ENCODE peak calls at places on chromosome 3, in six cellular contexts. Y is ovary, V is tibial nerve, U is transverse colon, S is body of pancreas, R is uterus. H is an unnamed sample.
A peak's percentile ranks its signal among the peaks of the same experiment; 100 is the strongest.

GRCh38 chr3:4042070-4042469 is 242.8 kb downstream of the LRRN1 start:
- DNase-seq in Y (no peak), V (no peak), U (no peak), S (no peak), R (no peak), H (no peak)

GRCh38 chr3:141485578-141486415 is 1.0 kb upstream of the RASA2 start:
- DNase-seq in Y (no peak), V (no peak), U (no peak), S (no peak), R (no peak), H (no peak)

GRCh38 chr3:17982211-17982880 is 239.9 kb upstream of the TBC1D5 start:
- DNase-seq in Y (no peak), V (no peak), U (no peak), S (no peak), R (no peak), H (no peak)

GRCh38 chr3:16236856-16237393 is 27.8 kb downstream of the DPH3 start:
- DNase-seq in Y (peak; percentile 53), V (no peak), U (no peak), S (no peak), R (no peak), H (no peak)

GRCh38 chr3:80688814-80689213 is 921.0 kb upstream of the ROBO1 start:
- DNase-seq in Y (no peak), V (no peak), U (no peak), S (no peak), R (no peak), H (no peak)

GRCh38 chr3:46102780-46103130 is 75.5 kb upstream of the XCR1 start:
- DNase-seq in Y (no peak), V (no peak), U (no peak), S (no peak), R (no peak), H (no peak)

GRCh38 chr3:186515115-186515514 is 29.1 kb downstream of the CRYGS start:
- DNase-seq in Y (no peak), V (no peak), U (no peak), S (no peak), R (no peak), H (no peak)

GRCh38 chr3:134368751-134369105 is 5.5 kb downstream of the AMOTL2 start:
- DNase-seq in Y (no peak), V (no peak), U (no peak), S (no peak), R (no peak), H (peak; percentile 17)

GRCh38 chr3:48125026-48125704 is 63.1 kb downstream of the CDC25A start:
- DNase-seq in Y (peak; percentile 72), V (no peak), U (no peak), S (peak; percentile 20), R (no peak), H (no peak)

GRCh38 chr3:66416556-66417304 is 84.1 kb downstream of the LRIG1 start:
- DNase-seq in Y (no peak), V (no peak), U (no peak), S (no peak), R (no peak), H (no peak)

GRCh38 chr3:139764936-139765335 is 87.2 kb upstream of the NMNAT3 start:
- DNase-seq in Y (no peak), V (no peak), U (no peak), S (no peak), R (no peak), H (no peak)

GRCh38 chr3:45979378-45979777 is 16.2 kb downstream of the FYCO1 start:
- DNase-seq in Y (no peak), V (no peak), U (no peak), S (no peak), R (no peak), H (no peak)

GRCh38 chr3:193028283-193028682 is 110.6 kb upstream of the MB21D2 start:
- DNase-seq in Y (no peak), V (no peak), U (no peak), S (no peak), R (no peak), H (no peak)

GRCh38 chr3:115270849-115271248 is 123.8 kb upstream of the ZBTB20 start:
- DNase-seq in Y (no peak), V (no peak), U (no peak), S (no peak), R (no peak), H (no peak)

GRCh38 chr3:173893066-173893465 is 495.5 kb downstream of the NLGN1 start:
- DNase-seq in Y (no peak), V (no peak), U (no peak), S (no peak), R (no peak), H (no peak)

GRCh38 chr3:134486577-134487041 is 752 bp downstream of the CEP63 start:
- DNase-seq in Y (no peak), V (no peak), U (no peak), S (no peak), R (no peak), H (no peak)

GRCh38 chr3:13235897-13236296 is 162.7 kb upstream of the IQSEC1 start:
- DNase-seq in Y (peak; percentile 39), V (no peak), U (no peak), S (no peak), R (no peak), H (no peak)

GRCh38 chr3:170033489-170033888 is 4.3 kb upstream of the GPR160 start:
- DNase-seq in Y (no peak), V (no peak), U (peak; percentile 63), S (no peak), R (no peak), H (no peak)

GRCh38 chr3:127135241-127136023 is 57.5 kb upstream of the PRR23E start:
- DNase-seq in Y (peak; percentile 62), V (no peak), U (no peak), S (no peak), R (no peak), H (no peak)

GRCh38 chr3:134085034-134085775 is 55.5 kb upstream of the SLCO2A1 start:
- DNase-seq in Y (no peak), V (no peak), U (no peak), S (no peak), R (no peak), H (no peak)

GRCh38 chr3:23735062-23735461 is 70.7 kb upstream of the UBE2E1 start:
- DNase-seq in Y (no peak), V (no peak), U (no peak), S (no peak), R (no peak), H (no peak)

GRCh38 chr3:291028-291427 is 94.5 kb downstream of the CHL1 start:
- DNase-seq in Y (no peak), V (no peak), U (no peak), S (no peak), R (no peak), H (no peak)

GRCh38 chr3:12097972-12098371 is 60.7 kb downstream of the TIMP4 start:
- DNase-seq in Y (no peak), V (no peak), U (no peak), S (no peak), R (no peak), H (no peak)

GRCh38 chr3:52893723-52894122 is 3.6 kb downstream of the STIMATE start:
- DNase-seq in Y (no peak), V (no peak), U (no peak), S (peak; percentile 63), R (no peak), H (no peak)

GRCh38 chr3:155676252-155676981 is 68.5 kb downstream of the PLCH1 start:
- DNase-seq in Y (peak; percentile 36), V (no peak), U (peak; percentile 10), S (peak; percentile 21), R (no peak), H (no peak)

GRCh38 chr3:43531835-43532234 is 90.0 kb downstream of the ANO10 start:
- DNase-seq in Y (no peak), V (no peak), U (no peak), S (no peak), R (no peak), H (no peak)

GRCh38 chr3:10912784-10913183 is 79.8 kb upstream of the SLC6A1 start:
- DNase-seq in Y (no peak), V (no peak), U (no peak), S (no peak), R (no peak), H (no peak)

GRCh38 chr3:190616627-190617026 is 102.7 kb downstream of the IL1RAP start:
- DNase-seq in Y (no peak), V (no peak), U (no peak), S (no peak), R (no peak), H (no peak)

GRCh38 chr3:163468531-163469335 is 1609.6 kb downstream of the SI start:
- DNase-seq in Y (no peak), V (no peak), U (no peak), S (no peak), R (no peak), H (no peak)

DNA sequence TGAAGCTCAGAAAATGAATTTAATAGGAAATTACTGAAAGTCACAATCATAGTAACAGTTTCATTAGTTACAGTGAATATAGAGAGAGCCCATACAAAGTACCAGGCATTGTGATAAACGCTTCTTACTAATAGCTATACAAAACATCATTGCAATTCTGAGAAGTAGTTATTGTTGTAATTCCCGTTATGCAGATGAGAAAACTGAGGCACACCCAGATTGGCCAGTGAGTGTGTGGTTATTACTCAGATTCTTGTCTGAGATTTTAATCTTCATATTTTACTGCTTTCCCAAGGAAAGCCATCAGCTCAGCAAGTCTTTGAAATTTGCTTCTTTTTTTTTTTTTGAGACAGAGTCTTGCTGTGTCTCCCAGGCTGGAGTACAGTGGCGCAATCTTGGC is 14.3 kb downstream of the FLNB start:
- DNase-seq in Y (no peak), V (no peak), U (no peak), S (no peak), R (no peak), H (no peak)
- H3K4me1 ChIP-seq in Y (peaks cover 26% of the 10 kb centered on the region), V (peaks cover 29% of the 10 kb centered on the region), U (peaks cover 84% of the 10 kb centered on the region), S (peaks cover 94% of the 10 kb centered on the region), R (peaks cover 25% of the 10 kb centered on the region), H (peaks cover 4% of the 10 kb centered on the region)

GRCh38 chr3:75906555-75907112 is 121.3 kb upstream of the ZNF717 start:
- DNase-seq in Y (no peak), V (no peak), U (no peak), S (peak; percentile 15), R (no peak), H (peak; percentile 48)
- TF ChIP-seq CTCF in Y (no peak), V (no peak), U (no peak), S (no peak), R (no peak), H (no peak)

DNA sequence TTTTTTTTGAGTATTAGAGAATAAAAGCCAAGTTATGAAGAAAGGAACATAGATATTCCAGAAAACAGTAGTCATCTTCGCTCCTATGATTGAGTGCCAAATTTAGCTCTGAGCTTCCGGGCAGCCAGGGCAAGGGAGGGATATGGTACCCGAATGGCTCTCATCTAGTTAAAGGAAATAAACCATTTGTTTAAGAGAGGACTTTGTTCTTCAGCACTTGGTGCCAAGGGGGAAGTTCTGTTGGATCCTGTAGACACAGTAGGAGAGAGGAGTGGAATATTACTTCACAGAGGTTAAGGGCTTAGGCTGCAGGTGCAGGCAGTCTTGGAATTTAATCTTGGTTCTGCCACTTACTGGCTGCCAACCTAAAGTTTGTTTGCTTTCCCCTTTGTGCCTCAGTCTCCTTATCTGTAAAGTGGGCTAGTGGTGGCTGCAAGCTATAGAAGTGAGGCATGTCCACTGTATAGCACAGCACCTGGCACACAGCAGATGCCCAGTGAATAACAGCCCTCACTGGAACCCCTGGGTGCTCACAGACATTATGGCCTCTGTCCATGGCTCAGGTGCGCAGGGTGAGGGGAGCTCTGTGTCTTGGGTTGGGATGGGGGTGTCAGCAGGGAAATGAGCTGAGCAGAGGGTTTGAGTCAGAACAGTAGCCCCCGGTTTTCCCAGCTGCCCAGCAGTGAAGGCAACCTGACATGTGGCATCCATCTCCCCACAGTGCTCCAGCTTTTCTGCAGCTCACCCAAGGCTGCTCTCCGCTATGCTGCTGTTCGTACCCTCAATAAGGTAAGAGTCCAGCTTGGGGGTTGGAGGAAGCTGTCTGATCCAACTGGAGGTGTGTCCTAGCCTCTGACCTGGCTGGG is 10.4 kb downstream of the COPG1 start:
- DNase-seq in Y (peak; percentile 21), V (no peak), U (peak; percentile 39), S (no peak), R (no peak), H (no peak)
- TF ChIP-seq POLR2A in Y (no peak), V (no peak), U (no peak), S (no peak), R (no peak), H (no peak)

GRCh38 chr3:58173670-58174472 is 36.9 kb downstream of the DNASE1L3 start:
- DNase-seq in Y (no peak), V (no peak), U (peak; percentile 48), S (peak; percentile 87), R (peak; percentile 58), H (peak; percentile 74)
- H3K4me1 ChIP-seq in Y (peaks cover 10% of the 10 kb centered on the region), V (peaks cover 19% of the 10 kb centered on the region), U (peaks cover 62% of the 10 kb centered on the region), S (peaks cover 59% of the 10 kb centered on the region), R (peaks cover 15% of the 10 kb centered on the region), H (peaks cover 13% of the 10 kb centered on the region)

H was measured in breast epithelium.